ENCODE peak calls at places on chromosomes 5 and 9, in eight cellular contexts. K is fibroblast of lung; U is stimulated activated naive CD8-positive, alpha-beta T cell treated with anti-CD3 and anti-CD28 coated beads, Interleukin-15, amount 100 ng/mL, for 72 hours; W is naive thymus-derived CD8-positive, alpha-beta T cell; C is stimulated activated effector memory CD8-positive, alpha-beta T cell treated with anti-CD3 and anti-CD28 coated beads, Interleukin-12 subunit alpha, Interleukin-12 subunit beta, amount 100 ng/mL, for 72 hours; S is T-helper 22 cell; D is A172; I is upper lobe of right lung. B is an unnamed sample.

GRCh38 chr5:1538276-1538675 is 14.5 kb upstream of the LPCAT1 start:
- DNase-seq in K (no peak), C (no peak), S (no peak), D (no peak), W (no peak), I (peak), U (no peak), B (no peak)

GRCh38 chr5:40689442-40689841 is 9.7 kb downstream of the PTGER4 start:
- DNase-seq in U (peak), W (no peak), S (peak), K (peak), I (no peak), D (peak), C (no peak), B (peak)

GRCh38 chr5:132557425-132557805 is 638 bp downstream of the RAD50 start:
- DNase-seq in S (no peak), W (no peak), I (peak), D (peak), U (no peak), K (peak), C (no peak), B (no peak)

GRCh38 chr5:76351176-76351575 is 51.9 kb upstream of the IQGAP2 start:
- DNase-seq in I (no peak), S (no peak), U (no peak), C (no peak), D (no peak), K (no peak), W (no peak), B (no peak)

GRCh38 chr9:110520120-110520701 is 59.3 kb downstream of the SVEP1 start:
- DNase-seq in C (no peak), S (no peak), D (no peak), U (no peak), W (no peak), I (no peak), K (peak), B (peak)

GRCh38 chr9:134419684-134420076 is 93.4 kb downstream of the RXRA start:
- DNase-seq in I (no peak), K (no peak), U (no peak), W (no peak), S (no peak), D (no peak), C (no peak), B (no peak)

GRCh38 chr5:158387499-158387898 is 528.6 kb upstream of the CLINT1 start:
- DNase-seq in D (no peak), W (no peak), I (no peak), S (no peak), U (no peak), C (no peak), K (no peak), B (no peak)

GRCh38 chr5:165325201-165325600 is 1819.8 kb downstream of the MAT2B start:
- DNase-seq in S (no peak), W (no peak), C (no peak), I (no peak), K (peak), D (peak), U (no peak), B (no peak)

GRCh38 chr9:116156621-116157314 is 3.2 kb downstream of the PAPPA start:
- DNase-seq in D (no peak), W (no peak), K (peak), S (no peak), I (peak), U (no peak), C (no peak), B (peak)

GRCh38 chr5:77882670-77883257 is 106.6 kb upstream of the TBCA start:
- DNase-seq in S (no peak), K (peak), W (no peak), I (no peak), U (peak), C (no peak), D (no peak), B (peak)

GRCh38 chr9:137087409-137087925 is 682 bp downstream of the MAN1B1 start:
- DNase-seq in C (no peak), D (no peak), U (no peak), S (no peak), I (no peak), W (no peak), K (no peak), B (no peak)

GRCh38 chr5:16935271-16936149 is 578 bp downstream of the MYO10 start:
- DNase-seq in I (peak), U (peak), W (no peak), C (no peak), D (peak), S (no peak), K (peak), B (no peak)

GRCh38 chr5:146877783-146878470 is 630 bp downstream of the PPP2R2B start:
- DNase-seq in S (no peak), U (peak), I (peak), W (peak), C (peak), K (no peak), D (peak), B (no peak)

GRCh38 chr5:59256331-59256730 is 637.2 kb downstream of the PDE4D start:
- DNase-seq in C (no peak), S (no peak), W (no peak), I (no peak), D (no peak), K (no peak), U (no peak), B (no peak)

GRCh38 chr9:30711591-30711990 is 1672.9 kb upstream of the ACO1 start:
- DNase-seq in W (no peak), C (no peak), I (no peak), D (no peak), K (no peak), U (no peak), S (no peak), B (no peak)

GRCh38 chr5:124057161-124057814 is 545.3 kb downstream of the CSNK1G3 start:
- DNase-seq in U (no peak), S (no peak), C (no peak), K (no peak), D (peak), W (no peak), I (peak), B (no peak)

GRCh38 chr9:136626066-136626725 is 36.5 kb upstream of the EGFL7 start:
- DNase-seq in I (no peak), W (no peak), U (no peak), K (no peak), D (no peak), C (no peak), S (no peak), B (no peak)

GRCh38 chr9:78519786-78520185 is 222.9 kb downstream of the PSAT1 start:
- DNase-seq in U (no peak), I (no peak), C (no peak), D (no peak), S (no peak), W (no peak), K (no peak), B (no peak)

GRCh38 chr9:2066312-2067273 is 51.4 kb downstream of the SMARCA2 start:
- DNase-seq in K (peak), I (no peak), D (peak), C (no peak), W (peak), S (no peak), U (no peak), B (no peak)

GRCh38 chr5:115179959-115180709 is 10.4 kb upstream of the TRIM36 start:
- DNase-seq in C (no peak), S (no peak), I (peak), D (peak), U (no peak), W (peak), K (peak), B (no peak)

GRCh38 chr9:38067892-38068615 is 973 bp downstream of the SHB start:
- DNase-seq in D (no peak), I (peak), K (peak), W (no peak), C (no peak), S (no peak), U (no peak), B (no peak)

B was measured in amniotic stem cell.